ENCODE peak calls at places on chromosome 18, in five cellular contexts. G is non-pigmented ciliary epithelial cell, Z is aorta, R is SW 1271, Q is astrocyte of the spinal cord. F is an unnamed sample.

GRCh38 chr18:79962835-79963657 is 1.4 kb upstream of the HSBP1L1 start:
- DNase-seq in Z (no peak), R (no peak), G (no peak), Q (no peak), F (no peak)

GRCh38 chr18:11906926-11907874 is 917 bp downstream of the MPPE1 start:
- DNase-seq in Q (no peak), Z (no peak), G (no peak), R (no peak), F (no peak)

GRCh38 chr18:50008306-50008705 is 186.6 kb downstream of the MYO5B start:
- DNase-seq in G (no peak), Q (no peak), R (no peak), Z (no peak), F (no peak)

GRCh38 chr18:49608366-49608747 is 46.5 kb downstream of the LIPG start:
- DNase-seq in Z (no peak), Q (no peak), G (no peak), R (no peak), F (no peak)

GRCh38 chr18:59357928-59358327 is 1.1 kb downstream of the LMAN1 start:
- DNase-seq in Z (no peak), G (peak), Q (peak), R (peak), F (peak)

GRCh38 chr18:34867520-34867919 is 157.4 kb downstream of the DTNA start:
- DNase-seq in Q (no peak), Z (no peak), G (no peak), R (no peak), F (no peak)

GRCh38 chr18:12028040-12028628 is 46.8 kb downstream of the IMPA2 start:
- DNase-seq in R (no peak), Q (no peak), Z (peak), G (no peak), F (no peak)

GRCh38 chr18:79507076-79507545 is 111.4 kb downstream of the NFATC1 start:
- DNase-seq in Q (peak), R (no peak), Z (peak), G (no peak), F (no peak)

GRCh38 chr18:48835745-48836191 is 115.0 kb downstream of the SMAD7 start:
- DNase-seq in R (no peak), Z (peak), G (no peak), Q (no peak), F (no peak)

GRCh38 chr18:47893047-47893446 is 37.4 kb downstream of the SMAD2 start:
- DNase-seq in Z (no peak), G (no peak), R (no peak), Q (no peak), F (no peak)

GRCh38 chr18:21444465-21445023 is 156.0 kb downstream of the ESCO1 start:
- DNase-seq in R (no peak), Q (peak), G (peak), Z (no peak), F (no peak)

GRCh38 chr18:21914739-21915319 is 174.2 kb downstream of the MIB1 start:
- DNase-seq in Q (peak), Z (no peak), G (peak), R (peak), F (no peak)

GRCh38 chr18:12628706-12629702 is 28.9 kb downstream of the SPIRE1 start:
- DNase-seq in R (no peak), G (peak), Q (peak), Z (no peak), F (no peak)

GRCh38 chr18:12694032-12694431 is 8.5 kb downstream of the CEP76 start:
- DNase-seq in G (no peak), R (no peak), Q (no peak), Z (no peak), F (no peak)

GRCh38 chr18:76973512-76974302 is 151.3 kb downstream of the ZNF236 start:
- DNase-seq in G (no peak), Q (no peak), Z (no peak), R (no peak), F (no peak)